ENCODE peak calls at places on chromosome 14, in eight cellular contexts. One of them, this sample, is unnamed.

GRCh38 chr14:86532219-86532618 is 1002.3 kb downstream of the FLRT2 start:
- DNase-seq in stomach: peak
- DNase-seq in A549: no peak
- DNase-seq in suprapubic skin: no peak
- DNase-seq in H54: no peak
- DNase-seq in transverse colon: no peak
- DNase-seq in uterus: no peak
- DNase-seq in Peyer's patch: no peak
- DNase-seq in this sample: no peak

GRCh38 chr14:36767603-36768281 is 106.1 kb downstream of the PAX9 start:
- DNase-seq in uterus: no peak
- DNase-seq in H54: no peak
- DNase-seq in suprapubic skin: no peak
- DNase-seq in transverse colon: no peak
- DNase-seq in A549: no peak
- DNase-seq in stomach: no peak
- DNase-seq in Peyer's patch: no peak
- DNase-seq in this sample: no peak

GRCh38 chr14:90551070-90551704 is 154.4 kb downstream of the CALM1 start:
- DNase-seq in Peyer's patch: no peak
- DNase-seq in transverse colon: no peak
- DNase-seq in suprapubic skin: no peak
- DNase-seq in H54: no peak
- DNase-seq in stomach: no peak
- DNase-seq in uterus: no peak
- DNase-seq in A549: no peak
- DNase-seq in this sample: no peak

GRCh38 chr14:80055912-80056801 is 155.1 kb downstream of the DIO2 start:
- DNase-seq in suprapubic skin: no peak
- DNase-seq in stomach: peak
- DNase-seq in transverse colon: peak
- DNase-seq in uterus: no peak
- DNase-seq in Peyer's patch: peak
- DNase-seq in A549: peak
- DNase-seq in H54: no peak
- DNase-seq in this sample: peak

GRCh38 chr14:80850197-80850814 is 91.2 kb downstream of the CEP128 start:
- DNase-seq in uterus: no peak
- DNase-seq in suprapubic skin: no peak
- DNase-seq in stomach: no peak
- DNase-seq in transverse colon: no peak
- DNase-seq in H54: no peak
- DNase-seq in Peyer's patch: no peak
- DNase-seq in A549: peak
- DNase-seq in this sample: no peak

GRCh38 chr14:105937253-105938054 is 411.1 kb downstream of the TMEM121 start:
- DNase-seq in A549: no peak
- DNase-seq in suprapubic skin: peak
- DNase-seq in Peyer's patch: peak
- DNase-seq in transverse colon: no peak
- DNase-seq in stomach: peak
- DNase-seq in H54: no peak
- DNase-seq in uterus: no peak
- DNase-seq in this sample: no peak

GRCh38 chr14:32576088-32576795 is 247.1 kb downstream of the AKAP6 start:
- DNase-seq in H54: no peak
- DNase-seq in transverse colon: peak
- DNase-seq in stomach: peak
- DNase-seq in Peyer's patch: peak
- DNase-seq in suprapubic skin: no peak
- DNase-seq in A549: peak
- DNase-seq in uterus: peak
- DNase-seq in this sample: peak

GRCh38 chr14:38127356-38127755 is 80.3 kb upstream of the SSTR1 start:
- DNase-seq in suprapubic skin: no peak
- DNase-seq in transverse colon: no peak
- DNase-seq in H54: no peak
- DNase-seq in stomach: no peak
- DNase-seq in A549: no peak
- DNase-seq in uterus: no peak
- DNase-seq in Peyer's patch: no peak
- DNase-seq in this sample: no peak

GRCh38 chr14:74401504-74402241 is 24.3 kb downstream of the SYNDIG1L start:
- DNase-seq in H54: no peak
- DNase-seq in stomach: peak
- DNase-seq in transverse colon: peak
- DNase-seq in suprapubic skin: peak
- DNase-seq in uterus: no peak
- DNase-seq in Peyer's patch: peak
- DNase-seq in A549: no peak
- DNase-seq in this sample: peak

GRCh38 chr14:89325299-89325883 is 91.6 kb downstream of the FOXN3 start:
- DNase-seq in stomach: no peak
- DNase-seq in A549: no peak
- DNase-seq in suprapubic skin: no peak
- DNase-seq in Peyer's patch: no peak
- DNase-seq in transverse colon: no peak
- DNase-seq in H54: no peak
- DNase-seq in uterus: no peak
- DNase-seq in this sample: no peak

GRCh38 chr14:95700221-95700976 is 13.5 kb downstream of the TCL1A start:
- DNase-seq in H54: no peak
- DNase-seq in A549: no peak
- DNase-seq in transverse colon: no peak
- DNase-seq in Peyer's patch: no peak
- DNase-seq in suprapubic skin: no peak
- DNase-seq in uterus: no peak
- DNase-seq in stomach: no peak
- DNase-seq in this sample: no peak

GRCh38 chr14:101235042-101235871 is 326.0 kb upstream of the DIO3 start:
- DNase-seq in A549: peak
- DNase-seq in Peyer's patch: peak
- DNase-seq in uterus: no peak
- DNase-seq in H54: peak
- DNase-seq in suprapubic skin: peak
- DNase-seq in stomach: peak
- DNase-seq in transverse colon: peak
- DNase-seq in this sample: peak

GRCh38 chr14:73879027-73879426 is 7.6 kb upstream of the ZNF410 start:
- DNase-seq in suprapubic skin: no peak
- DNase-seq in A549: no peak
- DNase-seq in H54: no peak
- DNase-seq in stomach: no peak
- DNase-seq in transverse colon: no peak
- DNase-seq in Peyer's patch: no peak
- DNase-seq in uterus: no peak
- DNase-seq in this sample: no peak

GRCh38 chr14:32635103-32635719 is 303.5 kb upstream of the NPAS3 start:
- DNase-seq in transverse colon: no peak
- DNase-seq in uterus: no peak
- DNase-seq in suprapubic skin: no peak
- DNase-seq in A549: no peak
- DNase-seq in stomach: no peak
- DNase-seq in H54: no peak
- DNase-seq in Peyer's patch: no peak
- DNase-seq in this sample: no peak

GRCh38 chr14:101604228-101604934 is 43.1 kb downstream of the DIO3 start:
- DNase-seq in H54: no peak
- DNase-seq in transverse colon: peak
- DNase-seq in uterus: no peak
- DNase-seq in suprapubic skin: no peak
- DNase-seq in A549: no peak
- DNase-seq in Peyer's patch: no peak
- DNase-seq in stomach: no peak
- DNase-seq in this sample: no peak

GRCh38 chr14:99686557-99687283 is 2.6 kb downstream of the CYP46A1 start:
- DNase-seq in H54: no peak
- DNase-seq in Peyer's patch: peak
- DNase-seq in stomach: no peak
- DNase-seq in transverse colon: no peak
- DNase-seq in uterus: no peak
- DNase-seq in A549: no peak
- DNase-seq in suprapubic skin: peak
- DNase-seq in this sample: no peak

GRCh38 chr14:55942826-55943225 is 175.4 kb upstream of the PELI2 start:
- DNase-seq in transverse colon: no peak
- DNase-seq in H54: no peak
- DNase-seq in Peyer's patch: no peak
- DNase-seq in uterus: no peak
- DNase-seq in suprapubic skin: no peak
- DNase-seq in A549: no peak
- DNase-seq in stomach: no peak
- DNase-seq in this sample: no peak

GRCh38 chr14:105529506-105530445 is 3.4 kb downstream of the TMEM121 start:
- DNase-seq in transverse colon: peak
- DNase-seq in Peyer's patch: no peak
- DNase-seq in A549: no peak
- DNase-seq in stomach: peak
- DNase-seq in uterus: no peak
- DNase-seq in suprapubic skin: no peak
- DNase-seq in H54: no peak
- DNase-seq in this sample: no peak

GRCh38 chr14:41782488-41782887 is 175.8 kb downstream of the LRFN5 start:
- DNase-seq in H54: no peak
- DNase-seq in A549: no peak
- DNase-seq in suprapubic skin: no peak
- DNase-seq in transverse colon: no peak
- DNase-seq in Peyer's patch: no peak
- DNase-seq in stomach: no peak
- DNase-seq in uterus: no peak
- DNase-seq in this sample: no peak

GRCh38 chr14:40850191-40850590 is 756.5 kb upstream of the LRFN5 start:
- DNase-seq in stomach: no peak
- DNase-seq in A549: no peak
- DNase-seq in suprapubic skin: no peak
- DNase-seq in transverse colon: no peak
- DNase-seq in uterus: no peak
- DNase-seq in H54: no peak
- DNase-seq in Peyer's patch: no peak
- DNase-seq in this sample: no peak

GRCh38 chr14:102966681-102967505 is 44.4 kb downstream of the AMN start:
- DNase-seq in A549: no peak
- DNase-seq in transverse colon: no peak
- DNase-seq in uterus: no peak
- DNase-seq in Peyer's patch: no peak
- DNase-seq in H54: no peak
- DNase-seq in stomach: no peak
- DNase-seq in suprapubic skin: no peak
- DNase-seq in this sample: no peak

DNA sequence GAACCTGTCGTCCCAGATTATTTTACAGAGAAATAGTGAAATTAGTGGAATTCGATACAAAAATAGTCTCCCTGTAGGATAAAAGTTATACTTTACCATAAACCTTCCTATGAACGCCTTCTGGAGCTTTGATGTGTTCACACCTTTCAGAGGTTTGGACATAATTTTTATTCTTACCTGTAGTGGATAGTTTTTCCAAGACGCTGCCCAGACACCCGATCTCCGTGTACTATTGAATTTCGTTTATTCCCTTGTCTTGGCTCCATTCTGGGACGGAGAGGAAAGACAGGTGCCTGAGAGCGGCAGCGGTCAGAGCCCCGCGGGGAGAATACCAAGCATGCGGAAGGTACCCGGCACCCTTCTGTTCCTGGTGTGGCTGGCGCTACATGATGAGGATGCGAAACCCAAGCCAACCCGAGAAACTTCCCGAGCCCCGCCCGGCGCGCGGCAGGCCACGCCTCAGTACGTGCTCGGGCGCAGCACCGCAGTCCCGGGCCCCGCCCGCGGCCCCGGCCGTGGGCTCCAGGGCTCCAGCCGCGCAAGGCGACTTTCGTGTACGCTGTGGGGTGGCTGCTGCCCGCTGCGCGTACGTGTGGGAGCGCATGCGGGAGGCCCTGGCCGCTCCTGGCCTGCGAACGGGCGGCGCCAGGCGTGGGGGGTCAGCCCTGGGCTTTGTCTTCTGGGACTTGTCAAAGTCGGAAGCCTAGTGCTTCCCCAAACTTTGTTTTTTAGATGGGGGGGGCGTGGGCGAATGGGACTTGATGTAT is 11.3 kb upstream of the SNAPC1 start:
- DNase-seq in stomach: peak
- DNase-seq in suprapubic skin: peak
- DNase-seq in uterus: peak
- DNase-seq in Peyer's patch: peak
- DNase-seq in H54: no peak
- DNase-seq in transverse colon: peak
- DNase-seq in A549: peak
- DNase-seq in this sample: peak
- TF ChIP-seq POLR2A in stomach: peak
- TF ChIP-seq POLR2A in suprapubic skin: no peak
- TF ChIP-seq POLR2A in uterus: peak
- TF ChIP-seq POLR2A in Peyer's patch: peak
- TF ChIP-seq POLR2A in H54: no peak
- TF ChIP-seq POLR2A in transverse colon: peak
- TF ChIP-seq POLR2A in A549: peak
- TF ChIP-seq POLR2A in this sample: no peak

GRCh38 chr14:61472025-61472672 is 150.8 kb downstream of the PRKCH start:
- DNase-seq in stomach: no peak
- DNase-seq in transverse colon: no peak
- DNase-seq in A549: peak
- DNase-seq in suprapubic skin: no peak
- DNase-seq in uterus: no peak
- DNase-seq in H54: peak
- DNase-seq in Peyer's patch: peak
- DNase-seq in this sample: no peak
- TF ChIP-seq POLR2A in stomach: no peak
- TF ChIP-seq POLR2A in transverse colon: no peak
- TF ChIP-seq POLR2A in A549: no peak
- TF ChIP-seq POLR2A in suprapubic skin: no peak
- TF ChIP-seq POLR2A in uterus: no peak
- TF ChIP-seq POLR2A in H54: no peak
- TF ChIP-seq POLR2A in Peyer's patch: no peak
- TF ChIP-seq POLR2A in this sample: no peak

GRCh38 chr14:68548194-68549056 is 244.4 kb downstream of the ZFP36L1 start:
- DNase-seq in Peyer's patch: peak
- DNase-seq in transverse colon: peak
- DNase-seq in suprapubic skin: peak
- DNase-seq in A549: peak
- DNase-seq in uterus: peak
- DNase-seq in stomach: peak
- DNase-seq in H54: peak
- DNase-seq in this sample: no peak
- TF ChIP-seq POLR2A in Peyer's patch: no peak
- TF ChIP-seq POLR2A in transverse colon: no peak
- TF ChIP-seq POLR2A in suprapubic skin: no peak
- TF ChIP-seq POLR2A in A549: no peak
- TF ChIP-seq POLR2A in uterus: peak
- TF ChIP-seq POLR2A in stomach: no peak
- TF ChIP-seq POLR2A in H54: peak
- TF ChIP-seq POLR2A in this sample: no peak

GRCh38 chr14:21475767-21476525 is 813 bp downstream of the RAB2B start:
- DNase-seq in stomach: no peak
- DNase-seq in transverse colon: no peak
- DNase-seq in H54: no peak
- DNase-seq in A549: no peak
- DNase-seq in suprapubic skin: no peak
- DNase-seq in Peyer's patch: no peak
- DNase-seq in uterus: no peak
- DNase-seq in this sample: no peak

GRCh38 chr14:21476526-21476924 is 234 bp downstream of the RAB2B start:
- DNase-seq in A549: peak
- DNase-seq in transverse colon: peak
- DNase-seq in H54: peak
- DNase-seq in suprapubic skin: peak
- DNase-seq in Peyer's patch: peak
- DNase-seq in stomach: peak
- DNase-seq in uterus: no peak
- DNase-seq in this sample: peak

GRCh38 chr14:21476925-21477681 is at the start of the genes RAB2B and TOX4:
- DNase-seq in transverse colon: peak
- DNase-seq in suprapubic skin: peak
- DNase-seq in stomach: peak
- DNase-seq in uterus: peak
- DNase-seq in A549: peak
- DNase-seq in H54: peak
- DNase-seq in Peyer's patch: peak
- DNase-seq in this sample: peak
- TF ChIP-seq POLR2A in transverse colon: peak
- TF ChIP-seq POLR2A in suprapubic skin: peak
- TF ChIP-seq POLR2A in stomach: peak
- TF ChIP-seq POLR2A in uterus: peak
- TF ChIP-seq POLR2A in A549: peak
- TF ChIP-seq POLR2A in H54: peak
- TF ChIP-seq POLR2A in Peyer's patch: peak
- TF ChIP-seq POLR2A in this sample: no peak